ENCODE peak calls at places on chromosome 11, in four cellular contexts. One of them, this sample, is unnamed.
A peak's percentile ranks its signal among the peaks of the same experiment; 100 is the strongest.

GRCh38 chr11:112290462-112290894 is 29.8 kb upstream of the PLET1 start:
- DNase-seq in dorsolateral prefrontal cortex: no peak
- DNase-seq in CD4-positive, alpha-beta T cell: no peak
- DNase-seq in GM23338: peak; percentile 43
- DNase-seq in this sample: no peak

GRCh38 chr11:114259124-114259526 is 37.1 kb upstream of the NNMT start:
- DNase-seq in dorsolateral prefrontal cortex: peak; percentile 60
- DNase-seq in CD4-positive, alpha-beta T cell: no peak
- DNase-seq in GM23338: no peak
- DNase-seq in this sample: no peak

GRCh38 chr11:6241316-6241715 is 2.4 kb downstream of the CNGA4 start:
- DNase-seq in dorsolateral prefrontal cortex: no peak
- DNase-seq in CD4-positive, alpha-beta T cell: no peak
- DNase-seq in GM23338: no peak
- DNase-seq in this sample: no peak

GRCh38 chr11:21364866-21365624 is 695.7 kb downstream of the NELL1 start:
- DNase-seq in dorsolateral prefrontal cortex: no peak
- DNase-seq in CD4-positive, alpha-beta T cell: no peak
- DNase-seq in GM23338: no peak
- DNase-seq in this sample: no peak

GRCh38 chr11:67082071-67082791 is 25.6 kb downstream of the RHOD start:
- DNase-seq in dorsolateral prefrontal cortex: no peak
- DNase-seq in CD4-positive, alpha-beta T cell: no peak
- DNase-seq in GM23338: peak; percentile 61
- DNase-seq in this sample: no peak

GRCh38 chr11:121467965-121468364 is 15.2 kb upstream of the SORL1-AS1 start:
- DNase-seq in dorsolateral prefrontal cortex: peak; percentile 71
- DNase-seq in CD4-positive, alpha-beta T cell: peak; percentile 84
- DNase-seq in GM23338: no peak
- DNase-seq in this sample: no peak

GRCh38 chr11:8652140-8652539 is 30.3 kb downstream of the TRIM66 start:
- DNase-seq in dorsolateral prefrontal cortex: no peak
- DNase-seq in CD4-positive, alpha-beta T cell: no peak
- DNase-seq in GM23338: no peak
- DNase-seq in this sample: no peak

GRCh38 chr11:114262681-114263509 is 33.3 kb upstream of the NNMT start:
- DNase-seq in dorsolateral prefrontal cortex: peak; percentile 63
- DNase-seq in CD4-positive, alpha-beta T cell: no peak
- DNase-seq in GM23338: peak; percentile 72
- DNase-seq in this sample: no peak

GRCh38 chr11:134754823-134755198 is 342.8 kb upstream of the B3GAT1 start:
- DNase-seq in dorsolateral prefrontal cortex: no peak
- DNase-seq in CD4-positive, alpha-beta T cell: no peak
- DNase-seq in GM23338: no peak
- DNase-seq in this sample: no peak

GRCh38 chr11:117315285-117316196 is 515 bp downstream of the BACE1 start:
- DNase-seq in dorsolateral prefrontal cortex: no peak
- DNase-seq in CD4-positive, alpha-beta T cell: no peak
- DNase-seq in GM23338: peak; percentile 25
- DNase-seq in this sample: no peak

GRCh38 chr11:100942016-100942415 is 187.6 kb downstream of the PGR start:
- DNase-seq in dorsolateral prefrontal cortex: no peak
- DNase-seq in CD4-positive, alpha-beta T cell: no peak
- DNase-seq in GM23338: no peak
- DNase-seq in this sample: no peak

GRCh38 chr11:22597062-22597461 is 28.6 kb downstream of the FANCF start:
- DNase-seq in dorsolateral prefrontal cortex: no peak
- DNase-seq in CD4-positive, alpha-beta T cell: no peak
- DNase-seq in GM23338: no peak
- DNase-seq in this sample: no peak

GRCh38 chr11:5891216-5891800 is 1.7 kb upstream of the OR52E5 start:
- DNase-seq in dorsolateral prefrontal cortex: no peak
- DNase-seq in CD4-positive, alpha-beta T cell: no peak
- DNase-seq in GM23338: peak; percentile 36
- DNase-seq in this sample: no peak

GRCh38 chr11:113514856-113515255 is 39.7 kb upstream of the DRD2 start:
- DNase-seq in dorsolateral prefrontal cortex: no peak
- DNase-seq in CD4-positive, alpha-beta T cell: no peak
- DNase-seq in GM23338: no peak
- DNase-seq in this sample: no peak

GRCh38 chr11:69156673-69157155 is 979 bp downstream of the SMIM38 start:
- DNase-seq in dorsolateral prefrontal cortex: no peak
- DNase-seq in CD4-positive, alpha-beta T cell: no peak
- DNase-seq in GM23338: no peak
- DNase-seq in this sample: no peak

GRCh38 chr11:120622189-120622912 is 110.8 kb downstream of the GRIK4 start:
- DNase-seq in dorsolateral prefrontal cortex: no peak
- DNase-seq in CD4-positive, alpha-beta T cell: no peak
- DNase-seq in GM23338: peak; percentile 59
- DNase-seq in this sample: no peak

GRCh38 chr11:110373061-110373702 is 56.6 kb upstream of the FDX1 start:
- DNase-seq in dorsolateral prefrontal cortex: no peak
- DNase-seq in CD4-positive, alpha-beta T cell: no peak
- DNase-seq in GM23338: no peak
- DNase-seq in this sample: no peak

GRCh38 chr11:30917859-30918478 is 331.8 kb upstream of the MPPED2 start:
- DNase-seq in dorsolateral prefrontal cortex: no peak
- DNase-seq in CD4-positive, alpha-beta T cell: no peak
- DNase-seq in GM23338: peak; percentile 82
- DNase-seq in this sample: no peak

GRCh38 chr11:100484948-100485347 is 202.1 kb upstream of the ARHGAP42 start:
- DNase-seq in dorsolateral prefrontal cortex: no peak
- DNase-seq in CD4-positive, alpha-beta T cell: no peak
- DNase-seq in GM23338: no peak
- DNase-seq in this sample: no peak

GRCh38 chr11:61586792-61587430 is 6.0 kb upstream of the SYT7 start:
- DNase-seq in dorsolateral prefrontal cortex: no peak
- DNase-seq in CD4-positive, alpha-beta T cell: no peak
- DNase-seq in GM23338: peak; percentile 60
- DNase-seq in this sample: no peak
- H3K27ac ChIP-seq in dorsolateral prefrontal cortex: peak overlapping the region; percentile 70
- H3K27ac ChIP-seq in CD4-positive, alpha-beta T cell: no peak overlapping the region
- H3K27ac ChIP-seq in GM23338: no peak overlapping the region
- H3K27ac ChIP-seq in this sample: no peak overlapping the region

DNA sequence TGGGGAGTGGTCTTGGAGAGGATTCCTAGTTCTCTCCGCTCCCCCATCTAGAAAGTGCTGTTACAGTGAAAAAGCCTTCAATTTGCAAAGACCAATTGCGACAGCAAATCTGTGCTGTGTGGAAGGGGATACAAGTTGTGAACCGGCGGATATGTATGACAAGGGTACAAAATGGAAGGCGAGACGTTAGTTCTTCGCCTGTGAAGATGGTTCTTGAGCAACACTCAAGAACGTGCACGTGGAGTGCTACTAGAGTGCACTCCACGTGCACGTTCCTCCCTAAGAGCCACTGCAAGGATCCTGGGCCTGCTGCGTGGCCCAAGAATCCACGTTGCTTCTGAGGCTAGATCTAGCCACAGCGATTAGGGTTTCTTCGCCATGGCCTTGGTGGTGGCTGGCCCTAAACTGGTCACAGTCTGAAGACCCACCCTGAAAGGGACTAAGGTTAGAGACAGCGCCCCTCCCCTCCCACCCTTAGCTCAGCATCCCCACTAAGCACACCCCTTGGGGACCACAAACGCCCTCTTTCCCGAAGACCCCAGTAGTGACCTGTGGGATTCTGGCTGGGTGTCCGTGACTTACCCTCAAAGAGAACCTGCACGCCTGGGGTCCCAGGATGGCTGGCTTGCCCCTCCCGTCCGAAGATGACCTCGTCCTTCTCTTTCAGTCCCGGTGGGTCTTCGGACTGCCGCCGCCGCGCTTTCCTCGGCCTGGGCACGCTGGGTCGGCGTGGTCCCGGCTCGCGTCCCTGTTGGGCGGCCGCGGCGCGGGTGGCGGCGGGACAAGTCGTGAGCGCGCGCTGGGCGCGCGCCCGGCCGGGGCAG is 519 bp upstream of the PDE3B start:
- DNase-seq in dorsolateral prefrontal cortex: no peak
- DNase-seq in CD4-positive, alpha-beta T cell: no peak
- DNase-seq in GM23338: peak; percentile 5
- DNase-seq in this sample: no peak
- H3K27ac ChIP-seq in dorsolateral prefrontal cortex: peak overlapping the region; percentile 39
- H3K27ac ChIP-seq in CD4-positive, alpha-beta T cell: no peak overlapping the region
- H3K27ac ChIP-seq in GM23338: no peak overlapping the region
- H3K27ac ChIP-seq in this sample: no peak overlapping the region

DNA sequence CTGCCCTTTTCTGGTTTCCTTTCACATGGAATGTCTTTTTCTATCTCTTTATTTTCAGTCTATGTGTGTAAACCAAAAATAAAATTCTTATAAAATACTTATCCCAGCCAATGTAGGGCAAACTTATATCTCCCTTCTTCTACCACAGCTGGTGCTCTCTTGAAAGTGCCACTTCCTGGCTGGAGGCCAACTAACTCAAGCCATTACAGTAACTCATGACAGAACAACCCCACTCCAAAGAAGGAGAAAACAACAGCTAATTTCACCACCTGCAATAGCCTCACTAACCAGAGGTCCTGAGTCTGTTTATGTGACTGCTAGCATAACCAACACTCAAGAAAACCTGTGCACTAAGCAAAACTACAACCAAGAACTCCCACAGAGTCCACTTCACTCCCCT is 74.9 kb upstream of the DBX1 start:
- DNase-seq in dorsolateral prefrontal cortex: no peak
- DNase-seq in CD4-positive, alpha-beta T cell: no peak
- DNase-seq in GM23338: no peak
- DNase-seq in this sample: no peak
- H3K27ac ChIP-seq in dorsolateral prefrontal cortex: no peak overlapping the region
- H3K27ac ChIP-seq in CD4-positive, alpha-beta T cell: no peak overlapping the region
- H3K27ac ChIP-seq in GM23338: no peak overlapping the region
- H3K27ac ChIP-seq in this sample: no peak overlapping the region

DNA sequence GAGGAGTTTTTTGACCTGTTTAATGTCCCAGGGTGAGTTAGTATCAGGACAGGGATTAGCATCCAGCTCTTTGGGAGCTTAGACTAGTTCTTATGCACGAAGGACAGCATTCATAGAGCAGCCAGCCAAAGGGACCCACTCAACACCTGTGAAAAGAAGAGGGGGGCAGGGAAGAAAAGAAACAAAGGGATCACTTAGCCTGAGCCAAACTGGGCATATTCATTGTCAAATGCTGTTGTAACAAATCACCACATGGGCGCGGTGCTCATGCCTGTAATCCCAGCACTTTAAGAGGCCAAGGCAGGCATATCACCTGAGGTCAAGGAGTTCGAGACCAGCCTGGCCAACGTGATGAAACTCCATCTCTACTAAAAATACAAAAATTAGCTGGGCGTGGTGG is 57.3 kb downstream of the CHRDL2 start:
- DNase-seq in dorsolateral prefrontal cortex: no peak
- DNase-seq in CD4-positive, alpha-beta T cell: no peak
- DNase-seq in GM23338: no peak
- DNase-seq in this sample: peak; percentile 58
- H3K27ac ChIP-seq in dorsolateral prefrontal cortex: peak overlapping the region; percentile 84
- H3K27ac ChIP-seq in CD4-positive, alpha-beta T cell: no peak overlapping the region
- H3K27ac ChIP-seq in GM23338: no peak overlapping the region
- H3K27ac ChIP-seq in this sample: peak overlapping the region; percentile 83

GRCh38 chr11:2041153-2041552 is 43.5 kb upstream of the H19 start:
- DNase-seq in dorsolateral prefrontal cortex: no peak
- DNase-seq in CD4-positive, alpha-beta T cell: no peak
- DNase-seq in GM23338: no peak
- DNase-seq in this sample: no peak
- H3K27ac ChIP-seq in dorsolateral prefrontal cortex: no peak overlapping the region
- H3K27ac ChIP-seq in CD4-positive, alpha-beta T cell: no peak overlapping the region
- H3K27ac ChIP-seq in GM23338: no peak overlapping the region
- H3K27ac ChIP-seq in this sample: no peak overlapping the region

GRCh38 chr11:2929880-2930704 is 872 bp upstream of the PHLDA2 start:
- DNase-seq in dorsolateral prefrontal cortex: peak; percentile 47
- DNase-seq in CD4-positive, alpha-beta T cell: no peak
- DNase-seq in GM23338: peak; percentile 69
- DNase-seq in this sample: no peak
- H3K27ac ChIP-seq in dorsolateral prefrontal cortex: peak overlapping the region; percentile 6
- H3K27ac ChIP-seq in CD4-positive, alpha-beta T cell: no peak overlapping the region
- H3K27ac ChIP-seq in GM23338: peak overlapping the region; percentile 55
- H3K27ac ChIP-seq in this sample: no peak overlapping the region

GRCh38 chr11:704189-704798 is 1.7 kb upstream of the EPS8L2 start:
- DNase-seq in dorsolateral prefrontal cortex: no peak
- DNase-seq in CD4-positive, alpha-beta T cell: no peak
- DNase-seq in GM23338: no peak
- DNase-seq in this sample: no peak
- H3K27ac ChIP-seq in dorsolateral prefrontal cortex: peak overlapping the region; percentile 80
- H3K27ac ChIP-seq in CD4-positive, alpha-beta T cell: no peak overlapping the region
- H3K27ac ChIP-seq in GM23338: no peak overlapping the region
- H3K27ac ChIP-seq in this sample: no peak overlapping the region

DNA sequence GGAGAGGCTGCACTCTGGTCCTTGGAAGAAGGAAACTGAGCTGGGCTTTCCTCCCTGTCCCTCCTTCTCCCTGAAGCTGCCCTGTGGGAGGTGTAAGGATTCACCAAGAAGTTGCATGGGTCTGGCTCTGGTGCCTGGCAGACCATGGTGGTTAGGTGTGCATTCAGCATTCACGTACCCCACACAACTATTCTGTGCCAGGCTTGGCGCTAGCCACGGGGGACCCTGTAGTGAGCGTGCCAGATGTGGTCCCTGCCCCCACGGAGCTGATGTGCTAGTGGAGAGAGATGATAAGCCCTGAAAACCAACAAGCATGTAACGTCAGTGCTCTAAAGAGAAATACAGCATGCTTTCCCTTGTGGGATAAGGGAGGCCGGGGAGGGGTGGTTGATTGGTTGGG is 48.8 kb downstream of the CD82 start:
- DNase-seq in dorsolateral prefrontal cortex: no peak
- DNase-seq in CD4-positive, alpha-beta T cell: no peak
- DNase-seq in GM23338: no peak
- DNase-seq in this sample: no peak
- H3K27ac ChIP-seq in dorsolateral prefrontal cortex: peak overlapping the region; percentile 71
- H3K27ac ChIP-seq in CD4-positive, alpha-beta T cell: no peak overlapping the region
- H3K27ac ChIP-seq in GM23338: no peak overlapping the region
- H3K27ac ChIP-seq in this sample: peak overlapping the region; percentile 81

DNA sequence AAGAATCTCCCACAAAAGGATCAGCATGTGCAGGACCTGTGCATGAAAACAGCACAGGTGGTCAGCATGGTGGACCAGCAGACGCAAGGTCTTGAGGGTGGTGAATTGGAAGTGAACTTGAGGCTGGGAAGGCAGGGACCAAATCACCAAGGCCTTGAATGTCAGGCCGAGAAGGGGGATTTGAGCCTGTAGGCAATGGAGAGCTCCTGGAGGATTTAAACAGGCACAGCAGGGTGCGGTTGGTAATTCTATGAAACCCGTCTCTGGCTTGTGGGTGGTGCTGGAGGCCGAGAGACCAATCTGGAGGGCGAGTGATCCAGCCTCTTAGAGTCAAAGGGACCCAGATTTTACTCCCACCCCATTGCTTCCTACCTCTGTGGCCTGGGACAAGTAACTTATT is 2.4 kb downstream of the TSKU start:
- DNase-seq in dorsolateral prefrontal cortex: no peak
- DNase-seq in CD4-positive, alpha-beta T cell: no peak
- DNase-seq in GM23338: peak; percentile 66
- DNase-seq in this sample: no peak
- H3K27ac ChIP-seq in dorsolateral prefrontal cortex: peak overlapping the region; percentile 57
- H3K27ac ChIP-seq in CD4-positive, alpha-beta T cell: no peak overlapping the region
- H3K27ac ChIP-seq in GM23338: no peak overlapping the region
- H3K27ac ChIP-seq in this sample: no peak overlapping the region